ENCODE peak calls at places on chromosomes 12 and 14, in ten cellular contexts. One of them, this sample, is unnamed.

GRCh38 chr12:82203076-82203475 is 155.1 kb downstream of the CCDC59 start:
- DNase-seq in sigmoid colon: no peak
- DNase-seq in AG04450: no peak
- DNase-seq in upper lobe of right lung: no peak
- DNase-seq in Peyer's patch: peak
- DNase-seq in fibroblast of lung: no peak
- DNase-seq in heart left ventricle: no peak
- DNase-seq in adrenal gland: no peak
- DNase-seq in upper lobe of left lung: no peak
- DNase-seq in body of pancreas: no peak
- DNase-seq in this sample: no peak

GRCh38 chr12:59459966-59460365 is 135.9 kb upstream of the SLC16A7 start:
- DNase-seq in sigmoid colon: no peak
- DNase-seq in AG04450: no peak
- DNase-seq in upper lobe of right lung: no peak
- DNase-seq in Peyer's patch: no peak
- DNase-seq in fibroblast of lung: peak
- DNase-seq in heart left ventricle: no peak
- DNase-seq in adrenal gland: no peak
- DNase-seq in upper lobe of left lung: no peak
- DNase-seq in body of pancreas: no peak
- DNase-seq in this sample: no peak

GRCh38 chr12:60834372-60834771 is 1238.5 kb downstream of the SLC16A7 start:
- DNase-seq in sigmoid colon: no peak
- DNase-seq in AG04450: no peak
- DNase-seq in upper lobe of right lung: no peak
- DNase-seq in Peyer's patch: no peak
- DNase-seq in fibroblast of lung: no peak
- DNase-seq in heart left ventricle: no peak
- DNase-seq in adrenal gland: no peak
- DNase-seq in upper lobe of left lung: no peak
- DNase-seq in body of pancreas: no peak
- DNase-seq in this sample: no peak

GRCh38 chr14:93879362-93879983 is 47.7 kb upstream of the FAM181A start:
- DNase-seq in sigmoid colon: peak
- DNase-seq in AG04450: no peak
- DNase-seq in upper lobe of right lung: peak
- DNase-seq in Peyer's patch: no peak
- DNase-seq in fibroblast of lung: no peak
- DNase-seq in heart left ventricle: no peak
- DNase-seq in adrenal gland: no peak
- DNase-seq in upper lobe of left lung: peak
- DNase-seq in body of pancreas: no peak
- DNase-seq in this sample: no peak

GRCh38 chr12:32483499-32483898 is 84.1 kb downstream of the FGD4 start:
- DNase-seq in sigmoid colon: no peak
- DNase-seq in AG04450: no peak
- DNase-seq in upper lobe of right lung: no peak
- DNase-seq in Peyer's patch: no peak
- DNase-seq in fibroblast of lung: no peak
- DNase-seq in heart left ventricle: no peak
- DNase-seq in adrenal gland: no peak
- DNase-seq in upper lobe of left lung: peak
- DNase-seq in body of pancreas: no peak
- DNase-seq in this sample: no peak

GRCh38 chr12:68279227-68280054 is 26.0 kb upstream of the IL22 start:
- DNase-seq in sigmoid colon: no peak
- DNase-seq in AG04450: no peak
- DNase-seq in upper lobe of right lung: no peak
- DNase-seq in Peyer's patch: no peak
- DNase-seq in fibroblast of lung: peak
- DNase-seq in heart left ventricle: no peak
- DNase-seq in adrenal gland: peak
- DNase-seq in upper lobe of left lung: peak
- DNase-seq in body of pancreas: no peak
- DNase-seq in this sample: no peak

GRCh38 chr12:71536279-71536938 is 96.8 kb downstream of the LGR5 start:
- DNase-seq in sigmoid colon: no peak
- DNase-seq in AG04450: no peak
- DNase-seq in upper lobe of right lung: no peak
- DNase-seq in Peyer's patch: no peak
- DNase-seq in fibroblast of lung: no peak
- DNase-seq in heart left ventricle: no peak
- DNase-seq in adrenal gland: no peak
- DNase-seq in upper lobe of left lung: no peak
- DNase-seq in body of pancreas: no peak
- DNase-seq in this sample: no peak

GRCh38 chr12:131142891-131143637 is 189.4 kb downstream of the ADGRD1 start:
- DNase-seq in sigmoid colon: peak
- DNase-seq in AG04450: no peak
- DNase-seq in upper lobe of right lung: no peak
- DNase-seq in Peyer's patch: no peak
- DNase-seq in fibroblast of lung: no peak
- DNase-seq in heart left ventricle: no peak
- DNase-seq in adrenal gland: no peak
- DNase-seq in upper lobe of left lung: no peak
- DNase-seq in body of pancreas: no peak
- DNase-seq in this sample: no peak

GRCh38 chr12:6158263-6158662 is 33.8 kb upstream of the VWF start:
- DNase-seq in sigmoid colon: no peak
- DNase-seq in AG04450: no peak
- DNase-seq in upper lobe of right lung: no peak
- DNase-seq in Peyer's patch: no peak
- DNase-seq in fibroblast of lung: no peak
- DNase-seq in heart left ventricle: no peak
- DNase-seq in adrenal gland: no peak
- DNase-seq in upper lobe of left lung: no peak
- DNase-seq in body of pancreas: no peak
- DNase-seq in this sample: no peak

GRCh38 chr12:6157482-6157881 is 33.0 kb upstream of the VWF start:
- DNase-seq in sigmoid colon: no peak
- DNase-seq in AG04450: no peak
- DNase-seq in upper lobe of right lung: no peak
- DNase-seq in Peyer's patch: no peak
- DNase-seq in fibroblast of lung: no peak
- DNase-seq in heart left ventricle: no peak
- DNase-seq in adrenal gland: no peak
- DNase-seq in upper lobe of left lung: no peak
- DNase-seq in body of pancreas: no peak
- DNase-seq in this sample: no peak

GRCh38 chr12:6158749-6159148 is 34.3 kb upstream of the VWF start:
- DNase-seq in sigmoid colon: no peak
- DNase-seq in AG04450: no peak
- DNase-seq in upper lobe of right lung: no peak
- DNase-seq in Peyer's patch: no peak
- DNase-seq in fibroblast of lung: no peak
- DNase-seq in heart left ventricle: no peak
- DNase-seq in adrenal gland: no peak
- DNase-seq in upper lobe of left lung: no peak
- DNase-seq in body of pancreas: no peak
- DNase-seq in this sample: no peak

DNA sequence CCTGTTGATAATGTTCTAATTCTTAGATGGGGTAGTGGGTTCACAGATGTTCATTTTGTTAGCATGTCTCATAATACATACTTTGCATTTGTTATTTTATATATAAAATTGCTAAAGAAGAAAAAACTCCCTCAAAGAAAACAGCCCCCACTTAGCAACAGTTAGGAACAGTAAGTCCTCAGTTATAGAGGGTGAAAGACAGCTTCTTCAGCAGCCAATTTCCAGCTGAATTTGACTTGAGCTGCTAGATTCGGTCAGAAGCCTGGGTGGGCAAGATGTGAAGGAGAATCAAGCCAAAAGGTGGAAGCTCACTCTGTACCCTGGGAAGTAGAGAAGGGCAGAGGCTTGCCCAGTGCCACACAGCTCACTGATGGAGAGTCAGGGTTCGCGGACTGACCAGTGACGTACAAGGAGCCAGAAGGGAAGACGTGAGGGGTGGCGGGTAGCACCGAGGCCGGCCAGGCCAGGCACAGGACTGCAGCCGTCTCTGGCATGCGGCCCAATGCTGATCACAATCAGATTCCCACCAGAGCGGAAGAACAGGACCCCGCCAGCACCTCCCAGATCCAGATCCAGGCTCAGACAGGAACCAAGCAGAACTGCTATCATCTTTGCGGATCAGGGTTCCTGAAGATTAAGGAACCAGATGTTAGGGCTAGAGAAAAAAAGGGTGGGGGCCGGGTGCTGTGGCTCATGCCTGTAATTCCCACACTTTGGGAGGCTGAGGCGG is 30.4 kb upstream of the VWF start:
- DNase-seq in sigmoid colon: peak
- DNase-seq in AG04450: no peak
- DNase-seq in upper lobe of right lung: peak
- DNase-seq in Peyer's patch: peak
- DNase-seq in fibroblast of lung: no peak
- DNase-seq in heart left ventricle: peak
- DNase-seq in adrenal gland: peak
- DNase-seq in upper lobe of left lung: peak
- DNase-seq in body of pancreas: peak
- DNase-seq in this sample: no peak
- H3K27ac ChIP-seq in sigmoid colon: no peak
- H3K27ac ChIP-seq in AG04450: no peak
- H3K27ac ChIP-seq in upper lobe of right lung: peak
- H3K27ac ChIP-seq in Peyer's patch: peak
- H3K27ac ChIP-seq in fibroblast of lung: no peak
- H3K27ac ChIP-seq in heart left ventricle: peak
- H3K27ac ChIP-seq in adrenal gland: peak
- H3K27ac ChIP-seq in upper lobe of left lung: peak
- H3K27ac ChIP-seq in body of pancreas: no peak
- H3K27ac ChIP-seq in this sample: no peak

GRCh38 chr12:108839890-108840230 is 17.5 kb downstream of the SSH1 start:
- DNase-seq in sigmoid colon: no peak
- DNase-seq in AG04450: no peak
- DNase-seq in upper lobe of right lung: peak
- DNase-seq in Peyer's patch: no peak
- DNase-seq in fibroblast of lung: no peak
- DNase-seq in heart left ventricle: no peak
- DNase-seq in adrenal gland: peak
- DNase-seq in upper lobe of left lung: peak
- DNase-seq in body of pancreas: no peak
- DNase-seq in this sample: no peak

GRCh38 chr12:108838194-108839010 is 19.0 kb downstream of the SSH1 start:
- DNase-seq in sigmoid colon: peak
- DNase-seq in AG04450: peak
- DNase-seq in upper lobe of right lung: peak
- DNase-seq in Peyer's patch: peak
- DNase-seq in fibroblast of lung: peak
- DNase-seq in heart left ventricle: peak
- DNase-seq in adrenal gland: peak
- DNase-seq in upper lobe of left lung: peak
- DNase-seq in body of pancreas: peak
- DNase-seq in this sample: peak

GRCh38 chr12:108837680-108838079 is 19.7 kb downstream of the SSH1 start:
- DNase-seq in sigmoid colon: no peak
- DNase-seq in AG04450: no peak
- DNase-seq in upper lobe of right lung: no peak
- DNase-seq in Peyer's patch: no peak
- DNase-seq in fibroblast of lung: no peak
- DNase-seq in heart left ventricle: no peak
- DNase-seq in adrenal gland: no peak
- DNase-seq in upper lobe of left lung: no peak
- DNase-seq in body of pancreas: no peak
- DNase-seq in this sample: no peak

GRCh38 chr12:108840605-108841328 is 16.6 kb downstream of the SSH1 start:
- DNase-seq in sigmoid colon: no peak
- DNase-seq in AG04450: no peak
- DNase-seq in upper lobe of right lung: no peak
- DNase-seq in Peyer's patch: no peak
- DNase-seq in fibroblast of lung: no peak
- DNase-seq in heart left ventricle: no peak
- DNase-seq in adrenal gland: no peak
- DNase-seq in upper lobe of left lung: no peak
- DNase-seq in body of pancreas: no peak
- DNase-seq in this sample: no peak

DNA sequence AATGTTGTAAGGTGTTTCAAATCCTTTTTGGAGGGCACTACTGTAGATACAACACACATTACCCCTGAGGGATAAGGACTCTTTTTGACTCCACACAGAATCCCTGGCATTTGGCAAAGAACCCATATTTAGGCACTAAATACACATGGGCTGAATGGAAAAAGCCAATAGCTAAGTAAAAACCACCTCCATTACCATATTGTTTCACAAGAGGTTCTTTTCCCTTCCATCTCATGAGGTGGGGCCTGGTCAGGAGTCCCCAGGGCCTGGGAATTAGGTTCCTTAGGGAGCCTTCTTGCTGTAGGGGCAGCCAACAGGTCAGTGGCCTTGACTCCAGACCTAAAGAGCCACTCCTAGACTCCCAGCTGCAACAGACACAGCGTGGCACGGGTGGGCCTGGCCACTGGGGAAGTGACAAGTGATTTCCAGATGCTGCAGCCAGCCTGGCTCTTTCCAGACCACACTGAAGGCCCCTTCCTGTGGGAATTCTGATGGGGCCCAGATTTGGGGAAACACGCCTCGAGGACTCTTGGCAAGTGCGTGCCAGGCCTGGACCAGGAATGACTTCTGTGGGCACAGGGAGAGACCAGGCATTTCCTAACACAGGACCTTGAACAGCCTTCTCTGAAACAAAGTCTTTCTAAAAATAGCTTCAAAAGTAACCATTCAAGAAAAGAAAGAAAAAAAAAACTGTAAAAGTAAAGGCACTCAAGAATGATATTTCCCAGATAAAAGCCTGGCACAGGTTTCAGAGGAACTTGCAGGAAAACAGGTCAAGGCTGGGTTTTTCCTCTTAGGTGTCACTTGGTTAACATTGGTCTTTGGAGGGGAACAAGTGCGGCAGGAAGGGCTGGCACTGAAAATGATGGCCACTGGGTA is 18.1 kb downstream of the SSH1 start:
- DNase-seq in sigmoid colon: peak
- DNase-seq in AG04450: no peak
- DNase-seq in upper lobe of right lung: peak
- DNase-seq in Peyer's patch: no peak
- DNase-seq in fibroblast of lung: peak
- DNase-seq in heart left ventricle: no peak
- DNase-seq in adrenal gland: peak
- DNase-seq in upper lobe of left lung: peak
- DNase-seq in body of pancreas: peak
- DNase-seq in this sample: no peak
- H3K4me3 ChIP-seq in sigmoid colon: no peak
- H3K4me3 ChIP-seq in AG04450: no peak
- H3K4me3 ChIP-seq in upper lobe of right lung: no peak
- H3K4me3 ChIP-seq in Peyer's patch: no peak
- H3K4me3 ChIP-seq in fibroblast of lung: no peak
- H3K4me3 ChIP-seq in heart left ventricle: no peak
- H3K4me3 ChIP-seq in adrenal gland: no peak
- H3K4me3 ChIP-seq in upper lobe of left lung: no peak
- H3K4me3 ChIP-seq in body of pancreas: no peak
- H3K4me3 ChIP-seq in this sample: no peak

GRCh38 chr14:23008836-23009235 is 1.1 kb downstream of the C14orf93 start:
- DNase-seq in sigmoid colon: no peak
- DNase-seq in AG04450: no peak
- DNase-seq in upper lobe of right lung: no peak
- DNase-seq in Peyer's patch: no peak
- DNase-seq in fibroblast of lung: peak
- DNase-seq in heart left ventricle: no peak
- DNase-seq in adrenal gland: no peak
- DNase-seq in upper lobe of left lung: no peak
- DNase-seq in body of pancreas: no peak
- DNase-seq in this sample: no peak
- H3K27ac ChIP-seq in sigmoid colon: peak
- H3K27ac ChIP-seq in AG04450: no peak
- H3K27ac ChIP-seq in upper lobe of right lung: peak
- H3K27ac ChIP-seq in Peyer's patch: no peak
- H3K27ac ChIP-seq in fibroblast of lung: no peak
- H3K27ac ChIP-seq in heart left ventricle: no peak
- H3K27ac ChIP-seq in adrenal gland: no peak
- H3K27ac ChIP-seq in upper lobe of left lung: no peak
- H3K27ac ChIP-seq in body of pancreas: no peak
- H3K27ac ChIP-seq in this sample: no peak

GRCh38 chr14:35861204-35861868 is 35.2 kb downstream of the BRMS1L start:
- DNase-seq in sigmoid colon: no peak
- DNase-seq in AG04450: no peak
- DNase-seq in upper lobe of right lung: no peak
- DNase-seq in Peyer's patch: no peak
- DNase-seq in fibroblast of lung: no peak
- DNase-seq in heart left ventricle: no peak
- DNase-seq in adrenal gland: no peak
- DNase-seq in upper lobe of left lung: no peak
- DNase-seq in body of pancreas: no peak
- DNase-seq in this sample: no peak
- H3K4me3 ChIP-seq in sigmoid colon: no peak
- H3K4me3 ChIP-seq in AG04450: no peak
- H3K4me3 ChIP-seq in upper lobe of right lung: no peak
- H3K4me3 ChIP-seq in Peyer's patch: no peak
- H3K4me3 ChIP-seq in fibroblast of lung: no peak
- H3K4me3 ChIP-seq in heart left ventricle: no peak
- H3K4me3 ChIP-seq in adrenal gland: no peak
- H3K4me3 ChIP-seq in upper lobe of left lung: no peak
- H3K4me3 ChIP-seq in body of pancreas: no peak
- H3K4me3 ChIP-seq in this sample: no peak